ENCODE peak calls at places on chromosome 17, in nine cellular contexts. L, Y, C, U, H, W, D, Z and T are unnamed samples.

GRCh38 chr17:73140531-73140930 is 24.3 kb upstream of the SSTR2 start:
- DNase-seq in D (no peak), W (no peak), U (no peak), Y (no peak), L (no peak), C (no peak), H (no peak), Z (no peak), T (no peak)

GRCh38 chr17:45127583-45128300 is 4.6 kb downstream of the PLCD3 start:
- DNase-seq in U (peak), Y (peak), C (no peak), H (no peak), D (no peak), Z (no peak), L (no peak), W (no peak), T (no peak)

GRCh38 chr17:66652840-66653507 is 181.9 kb upstream of the CACNG5 start:
- DNase-seq in U (no peak), C (no peak), Y (peak), L (no peak), H (no peak), W (no peak), Z (no peak), D (no peak), T (no peak)

GRCh38 chr17:41451154-41451728 is 10.5 kb upstream of the KRT38 start:
- DNase-seq in W (no peak), D (no peak), L (no peak), Y (peak), Z (no peak), C (no peak), U (no peak), H (no peak), T (no peak)

GRCh38 chr17:2101448-2102257 is 46.8 kb downstream of the HIC1 start:
- DNase-seq in L (no peak), W (no peak), U (peak), C (no peak), Y (peak), H (no peak), Z (no peak), D (peak), T (no peak)

GRCh38 chr17:1058423-1059130 is 61.6 kb downstream of the TIMM22 start:
- DNase-seq in H (no peak), D (peak), L (peak), Y (peak), C (no peak), U (peak), Z (peak), W (no peak), T (no peak)

GRCh38 chr17:5260542-5260941 is 21.5 kb upstream of the RABEP1 start:
- DNase-seq in Y (peak), H (no peak), C (no peak), W (no peak), Z (no peak), U (no peak), D (no peak), L (no peak), T (no peak)

GRCh38 chr17:77011173-77012011 is 129.4 kb upstream of the SEC14L1 start:
- DNase-seq in C (peak), L (no peak), D (peak), Y (peak), H (peak), Z (peak), W (no peak), U (peak), T (no peak)

GRCh38 chr17:5000237-5000639 is 2.5 kb downstream of the KIF1C start:
- DNase-seq in W (no peak), Z (no peak), D (no peak), U (peak), C (no peak), L (peak), H (no peak), Y (peak), T (no peak)

GRCh38 chr17:3049705-3050295 is 13.6 kb downstream of the OR1D5 start:
- DNase-seq in D (no peak), Z (no peak), U (no peak), Y (peak), L (no peak), W (no peak), H (no peak), C (no peak), T (no peak)